ENCODE peak calls at places on chromosomes 3 and 15, in eight cellular contexts. M is uterus, Q is head of caudate nucleus, C is AML-193, Z is naive B cell, R is GM12865, B is NCI-H1092 treated with DMSO at 0.1 percent for 48 hours, T is fibroblast of lung. K is an unnamed sample.

GRCh38 chr3:106485202-106485601 is 616.4 kb upstream of the CBLB start:
- DNase-seq in M (no peak), Q (no peak), C (no peak), Z (no peak), R (no peak), B (peak; percentile 56), T (no peak), K (no peak)

GRCh38 chr15:78247895-78248294 is 13.5 kb upstream of the ACSBG1 start:
- DNase-seq in M (no peak), Q (no peak), C (no peak), Z (no peak), R (no peak), B (no peak), T (no peak), K (no peak)

GRCh38 chr3:108590443-108590842 is 921 bp downstream of the DZIP3 start:
- DNase-seq in M (no peak), Q (no peak), C (no peak), Z (no peak), R (peak; percentile 9), B (peak; percentile 16), T (no peak), K (no peak)

GRCh38 chr3:191963182-191963581 is 502.2 kb downstream of the PYDC2 start:
- DNase-seq in M (no peak), Q (no peak), C (no peak), Z (no peak), R (peak; percentile 28), B (no peak), T (no peak), K (peak; percentile 59)

GRCh38 chr3:30073622-30074021 is 532.8 kb upstream of the TGFBR2 start:
- DNase-seq in M (no peak), Q (no peak), C (no peak), Z (no peak), R (no peak), B (no peak), T (peak; percentile 33), K (no peak)

GRCh38 chr15:70605606-70606410 is 157.6 kb downstream of the UACA start:
- DNase-seq in M (peak; percentile 83), Q (peak; percentile 72), C (no peak), Z (no peak), R (no peak), B (peak; percentile 72), T (peak; percentile 90), K (no peak)

GRCh38 chr3:15372918-15373317 is 40.5 kb upstream of the SH3BP5 start:
- DNase-seq in M (no peak), Q (no peak), C (no peak), Z (no peak), R (no peak), B (no peak), T (no peak), K (no peak)

GRCh38 chr15:76327191-76328105 is 9.1 kb upstream of the ISL2 start:
- DNase-seq in M (no peak), Q (no peak), C (no peak), Z (no peak), R (no peak), B (no peak), T (no peak), K (no peak)

GRCh38 chr3:106317141-106318055 is 448.6 kb upstream of the CBLB start:
- DNase-seq in M (no peak), Q (no peak), C (no peak), Z (no peak), R (no peak), B (no peak), T (no peak), K (no peak)

GRCh38 chr3:186209810-186210752 is 101.2 kb upstream of the ETV5 start:
- DNase-seq in M (peak; percentile 27), Q (peak; percentile 83), C (no peak), Z (no peak), R (peak; percentile 16), B (peak; percentile 67), T (peak; percentile 89), K (no peak)

GRCh38 chr3:25437953-25438352 is 9.9 kb downstream of the RARB start:
- DNase-seq in M (no peak), Q (no peak), C (no peak), Z (no peak), R (no peak), B (no peak), T (no peak), K (no peak)

GRCh38 chr3:69871256-69871655 is 128.3 kb upstream of the SAMMSON start:
- DNase-seq in M (no peak), Q (no peak), C (no peak), Z (no peak), R (no peak), B (no peak), T (no peak), K (no peak)

GRCh38 chr3:73542127-73542526 is 82.6 kb downstream of the PDZRN3 start:
- DNase-seq in M (no peak), Q (no peak), C (no peak), Z (no peak), R (no peak), B (peak; percentile 30), T (no peak), K (no peak)

GRCh38 chr3:14876942-14877341 is 58.2 kb downstream of the FGD5 start:
- DNase-seq in M (peak; percentile 40), Q (no peak), C (no peak), Z (no peak), R (no peak), B (no peak), T (peak; percentile 78), K (no peak)

GRCh38 chr15:43253431-43254403 is 13.0 kb downstream of the TGM5 start:
- DNase-seq in M (no peak), Q (no peak), C (no peak), Z (peak; percentile 29), R (peak; percentile 76), B (no peak), T (peak; percentile 10), K (no peak)

GRCh38 chr15:44468713-44469385 is 41.4 kb downstream of the CTDSPL2 start:
- DNase-seq in M (no peak), Q (no peak), C (no peak), Z (no peak), R (no peak), B (no peak), T (peak; percentile 65), K (no peak)

GRCh38 chr3:126270145-126270811 is 86.9 kb downstream of the KLF15 start:
- DNase-seq in M (peak; percentile 70), Q (peak; percentile 78), C (no peak), Z (no peak), R (no peak), B (peak; percentile 36), T (peak; percentile 75), K (no peak)

GRCh38 chr15:33243393-33243792 is 48.9 kb upstream of the FMN1 start:
- DNase-seq in M (no peak), Q (no peak), C (no peak), Z (no peak), R (no peak), B (no peak), T (no peak), K (peak; percentile 45)